ENCODE peak calls at places on chromosomes 16 and 17, in six cellular contexts. W is astrocyte of the cerebellum, E is thoracic aorta, C is cardiac muscle cell, X is ovary, V is tibial artery. L is an unnamed sample.

GRCh38 chr16:8853611-8854010 is 15.2 kb downstream of the CARHSP1 start:
- DNase-seq in W (no peak), E (no peak), C (no peak), X (no peak), V (no peak), L (no peak)

GRCh38 chr17:66548158-66548557 is 245.7 kb downstream of the PRKCA start:
- DNase-seq in W (no peak), E (no peak), C (no peak), X (no peak), V (no peak), L (no peak)

GRCh38 chr16:23182675-23183485 is at the start of gene SCNN1G:
- DNase-seq in W (no peak), E (no peak), C (peak), X (no peak), V (no peak), L (no peak)

GRCh38 chr17:76532072-76532651 is 5.3 kb downstream of the CYGB start:
- DNase-seq in W (no peak), E (no peak), C (no peak), X (no peak), V (no peak), L (no peak)

GRCh38 chr16:69397821-69398521 is 12.2 kb upstream of the TERF2 start:
- DNase-seq in W (peak), E (no peak), C (peak), X (peak), V (no peak), L (no peak)

GRCh38 chr16:72188512-72188911 is 16.6 kb upstream of the PMFBP1 start:
- DNase-seq in W (no peak), E (no peak), C (no peak), X (no peak), V (no peak), L (no peak)

GRCh38 chr17:67055811-67056745 is 11.7 kb downstream of the CACNG1 start:
- DNase-seq in W (no peak), E (no peak), C (no peak), X (no peak), V (no peak), L (no peak)

GRCh38 chr17:15442316-15443185 is 24.9 kb downstream of the CDRT4 start:
- DNase-seq in W (no peak), E (no peak), C (no peak), X (no peak), V (no peak), L (no peak)

GRCh38 chr16:2194166-2194834 is 2.1 kb downstream of the CASKIN1 start:
- DNase-seq in W (no peak), E (no peak), C (no peak), X (no peak), V (no peak), L (peak)

GRCh38 chr16:47136101-47136820 is 7.5 kb downstream of the NETO2 start:
- DNase-seq in W (peak), E (no peak), C (no peak), X (no peak), V (no peak), L (no peak)

GRCh38 chr16:3059041-3059722 is 6.3 kb upstream of the IL32 start:
- DNase-seq in W (peak), E (peak), C (peak), X (peak), V (peak), L (peak)

GRCh38 chr17:49616086-49616485 is 40.4 kb downstream of the NXPH3 start:
- DNase-seq in W (no peak), E (no peak), C (no peak), X (no peak), V (no peak), L (no peak)

GRCh38 chr16:4647661-4647965 is 23.0 kb downstream of the MGRN1 start:
- DNase-seq in W (no peak), E (no peak), C (no peak), X (no peak), V (no peak), L (no peak)

GRCh38 chr17:1720856-1721386 is 3.6 kb upstream of the WDR81 start:
- DNase-seq in W (no peak), E (no peak), C (peak), X (peak), V (peak), L (no peak)

GRCh38 chr17:82603981-82604448 is 44.2 kb downstream of the WDR45B start:
- DNase-seq in W (no peak), E (no peak), C (no peak), X (no peak), V (peak), L (no peak)

GRCh38 chr17:39194985-39195524 is 2.4 kb downstream of the CACNB1 start:
- DNase-seq in W (no peak), E (no peak), C (no peak), X (no peak), V (peak), L (no peak)

GRCh38 chr17:60066576-60066975 is 12.1 kb downstream of the HEATR6 start:
- DNase-seq in W (no peak), E (no peak), C (no peak), X (no peak), V (no peak), L (no peak)

GRCh38 chr16:13402601-13403000 is 501.2 kb downstream of the SHISA9 start:
- DNase-seq in W (no peak), E (no peak), C (no peak), X (no peak), V (no peak), L (no peak)

GRCh38 chr17:8056232-8056975 is 17.5 kb downstream of the ALOX15B start:
- DNase-seq in W (peak), E (no peak), C (no peak), X (no peak), V (peak), L (no peak)

GRCh38 chr16:30429678-30430427 is at the start of gene DCTPP1:
- DNase-seq in W (peak), E (peak), C (peak), X (peak), V (peak), L (peak)

GRCh38 chr16:35221482-35222185 is 1762.2 kb downstream of the TP53TG3F start:
- DNase-seq in W (no peak), E (no peak), C (no peak), X (no peak), V (no peak), L (no peak)

GRCh38 chr16:58196898-58197313 is 1.0 kb downstream of the CSNK2A2 start:
- DNase-seq in W (no peak), E (no peak), C (no peak), X (no peak), V (no peak), L (peak)

GRCh38 chr16:54540525-54541180 is 254.1 kb upstream of the IRX3 start:
- DNase-seq in W (no peak), E (no peak), C (no peak), X (no peak), V (no peak), L (no peak)

GRCh38 chr17:30368896-30369720 is 9.6 kb upstream of the CPD start:
- DNase-seq in W (no peak), E (no peak), C (no peak), X (no peak), V (no peak), L (no peak)

GRCh38 chr16:56862776-56863175 is 2.2 kb upstream of the SLC12A3 start:
- DNase-seq in W (no peak), E (no peak), C (no peak), X (no peak), V (no peak), L (no peak)

GRCh38 chr16:18804540-18804939 is 3.2 kb upstream of the ARL6IP1 start:
- DNase-seq in W (no peak), E (no peak), C (no peak), X (no peak), V (no peak), L (no peak)

GRCh38 chr16:15948532-15949209 is 745 bp upstream of the ABCC1 start:
- DNase-seq in W (no peak), E (no peak), C (no peak), X (no peak), V (no peak), L (no peak)

GRCh38 chr16:3954411-3954921 is 74.0 kb upstream of the CREBBP start:
- DNase-seq in W (no peak), E (no peak), C (no peak), X (peak), V (no peak), L (no peak)

GRCh38 chr16:75801307-75801706 is 75.0 kb upstream of the CPHXL start:
- DNase-seq in W (no peak), E (no peak), C (no peak), X (no peak), V (no peak), L (no peak)

GRCh38 chr17:79706931-79707382 is 23.8 kb upstream of the ENPP7 start:
- DNase-seq in W (no peak), E (no peak), C (no peak), X (no peak), V (no peak), L (no peak)

GRCh38 chr16:85735225-85735722 is 15.6 kb downstream of the C16orf74 start:
- DNase-seq in W (no peak), E (no peak), C (no peak), X (no peak), V (no peak), L (no peak)

GRCh38 chr17:15406081-15406480 is 61.3 kb downstream of the CDRT4 start:
- DNase-seq in W (no peak), E (no peak), C (peak), X (no peak), V (no peak), L (no peak)

GRCh38 chr16:47079883-47080282 is 63.9 kb downstream of the NETO2 start:
- DNase-seq in W (no peak), E (no peak), C (no peak), X (no peak), V (no peak), L (no peak)

GRCh38 chr17:1752425-1752941 is 9.4 kb upstream of the SERPINF1 start:
- DNase-seq in W (no peak), E (no peak), C (no peak), X (no peak), V (no peak), L (no peak)

GRCh38 chr16:19882186-19882585 is 2.5 kb downstream of the GPRC5B start:
- DNase-seq in W (peak), E (no peak), C (no peak), X (no peak), V (no peak), L (no peak)
- H3K4me3 ChIP-seq in W (peak), E (peak), C (no peak), X (no peak), V (no peak), L (no peak)

DNA sequence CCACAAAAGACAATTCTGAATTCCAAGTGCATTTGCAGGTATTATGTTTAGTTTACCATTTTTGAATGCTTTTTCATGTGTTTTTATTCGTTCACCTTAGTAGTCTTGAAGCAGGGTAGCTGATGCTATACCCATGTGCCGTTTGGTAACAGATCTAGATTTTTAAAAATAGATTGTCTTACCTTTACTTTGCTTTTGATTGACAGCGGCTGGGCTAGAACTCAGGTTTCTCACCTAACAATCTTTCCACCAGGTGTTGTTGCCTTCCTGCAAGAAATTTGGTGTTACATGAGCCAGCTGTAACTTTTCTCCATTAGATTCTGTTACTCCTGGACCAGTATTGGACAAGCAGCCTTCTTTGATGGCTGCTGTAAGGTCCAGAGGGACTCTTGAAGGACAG is 1.5 kb upstream of the FTSJ3 start:
- DNase-seq in W (no peak), E (no peak), C (no peak), X (no peak), V (no peak), L (no peak)
- H3K4me3 ChIP-seq in W (peak), E (peak), C (no peak), X (no peak), V (no peak), L (peak)

GRCh38 chr16:53132406-53132805 is 77.6 kb downstream of the CHD9 start:
- DNase-seq in W (no peak), E (no peak), C (no peak), X (no peak), V (no peak), L (no peak)
- H3K4me3 ChIP-seq in W (peak), E (peak), C (peak), X (no peak), V (peak), L (peak)

GRCh38 chr17:19760781-19761180 is 12.7 kb upstream of the ALDH3A1 start:
- DNase-seq in W (no peak), E (no peak), C (no peak), X (no peak), V (no peak), L (no peak)
- H3K4me3 ChIP-seq in W (no peak), E (no peak), C (no peak), X (no peak), V (no peak), L (no peak)

GRCh38 chr17:41864498-41864836 is 756 bp downstream of the KLHL11 start:
- DNase-seq in W (no peak), E (no peak), C (peak), X (no peak), V (no peak), L (no peak)

GRCh38 chr17:41864837-41865595 is at the start of gene KLHL11:
- DNase-seq in W (peak), E (peak), C (peak), X (peak), V (peak), L (peak)

GRCh38 chr17:41865596-41865893 is 322 bp upstream of the KLHL11 start:
- DNase-seq in W (no peak), E (no peak), C (no peak), X (no peak), V (no peak), L (no peak)

GRCh38 chr17:41863074-41863843 is 2.0 kb downstream of the KLHL11 start:
- DNase-seq in W (no peak), E (no peak), C (no peak), X (no peak), V (no peak), L (no peak)

GRCh38 chr17:41860254-41860931 is 4.8 kb downstream of the KLHL11 start:
- DNase-seq in W (no peak), E (no peak), C (no peak), X (no peak), V (no peak), L (no peak)
- H3K4me3 ChIP-seq in W (no peak), E (no peak), C (no peak), X (no peak), V (no peak), L (no peak)

GRCh38 chr17:48545539-48545938 is 630 bp upstream of the HOXB2 start:
- DNase-seq in W (no peak), E (no peak), C (no peak), X (no peak), V (no peak), L (no peak)

GRCh38 chr17:48546187-48546923 is 1.4 kb upstream of the HOXB2 start:
- DNase-seq in W (no peak), E (no peak), C (peak), X (no peak), V (no peak), L (no peak)

GRCh38 chr17:48543854-48544355 is 1.0 kb downstream of the HOXB2 start:
- DNase-seq in W (no peak), E (no peak), C (no peak), X (no peak), V (no peak), L (no peak)

GRCh38 chr17:48544356-48545021 is 420 bp downstream of the HOXB2 start:
- DNase-seq in W (peak), E (peak), C (peak), X (peak), V (peak), L (no peak)

DNA sequence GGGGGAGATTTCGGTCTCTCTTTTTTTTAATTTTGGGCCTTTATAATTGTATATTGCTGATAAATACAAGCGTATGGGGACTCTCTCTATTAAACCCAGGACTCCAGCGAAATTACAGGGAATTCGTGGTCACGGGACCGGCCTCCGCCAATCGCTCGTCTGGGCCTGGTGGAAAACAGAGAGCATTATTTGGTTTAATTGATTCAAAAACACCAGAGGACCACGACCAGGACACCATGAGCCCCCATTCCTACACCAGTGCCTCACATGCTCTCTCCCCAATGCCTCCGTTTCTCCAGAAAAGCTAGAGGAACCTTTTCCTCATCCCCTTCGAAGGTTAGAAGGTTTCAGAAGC is at the start of gene HOXB2:
- DNase-seq in W (no peak), E (no peak), C (peak), X (no peak), V (no peak), L (no peak)
- H3K4me3 ChIP-seq in W (peak), E (peak), C (peak), X (peak), V (peak), L (peak)

DNA sequence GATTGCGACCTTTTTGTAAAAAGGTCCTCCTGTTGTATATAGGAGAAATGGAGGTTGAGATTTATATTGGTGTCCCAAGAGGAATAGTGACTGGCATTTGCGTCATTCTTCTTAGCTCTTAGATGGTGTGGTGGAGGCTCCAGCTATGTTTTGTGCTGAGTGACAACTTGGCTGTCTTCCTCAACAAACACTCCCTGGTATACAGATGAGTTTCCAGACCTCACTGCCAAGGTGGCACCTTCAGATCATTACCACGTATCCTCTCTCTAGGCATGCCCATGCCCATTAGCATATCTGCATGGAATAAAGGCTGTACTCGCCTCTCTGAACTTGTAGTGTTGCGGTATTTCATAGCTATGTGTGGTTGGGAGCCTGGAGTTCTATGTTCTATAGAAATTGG is 120.0 kb downstream of the MAP2K4 start:
- DNase-seq in W (no peak), E (no peak), C (no peak), X (no peak), V (no peak), L (no peak)
- H3K4me3 ChIP-seq in W (no peak), E (no peak), C (no peak), X (no peak), V (no peak), L (no peak)

L was measured in HFF-Myc.